ENCODE peak calls at places on chromosomes 7 and 10, in seven cellular contexts. P is upper lobe of right lung, O is A549, A is AG04450, S is MCF 10A, M is RWPE1, X is fibroblast of the aortic adventitia. U is an unnamed sample.

GRCh38 chr10:116866987-116867595 is 17.8 kb downstream of the ENO4 start:
- DNase-seq in P (no peak), S (peak), O (no peak), A (no peak), M (no peak), X (peak), U (peak)

GRCh38 chr10:116324951-116325635 is 845 bp downstream of the CCDC172 start:
- DNase-seq in X (no peak), O (no peak), M (no peak), A (no peak), P (no peak), S (no peak), U (no peak)

GRCh38 chr7:155998328-155998691 is 186.0 kb upstream of the SHH start:
- DNase-seq in A (no peak), O (no peak), M (no peak), X (no peak), S (no peak), P (peak), U (peak)

GRCh38 chr7:91046322-91047088 is 217.7 kb upstream of the FZD1 start:
- DNase-seq in X (peak), P (no peak), M (no peak), O (no peak), S (no peak), A (no peak), U (peak)

GRCh38 chr10:133281084-133281483 is 4.4 kb upstream of the ADAM8 start:
- DNase-seq in S (no peak), M (no peak), P (no peak), X (no peak), A (no peak), O (no peak), U (no peak)

GRCh38 chr7:96773483-96773882 is 63.8 kb upstream of the SEM1 start:
- DNase-seq in P (no peak), M (no peak), X (no peak), O (no peak), A (no peak), S (no peak), U (no peak)

GRCh38 chr7:142711722-142712616 is 37.3 kb upstream of the PRSS1 start:
- DNase-seq in X (peak), O (peak), S (peak), P (no peak), M (peak), A (no peak), U (peak)

GRCh38 chr7:50594136-50594535 is 28.9 kb upstream of the DDC start:
- DNase-seq in X (no peak), A (no peak), O (no peak), M (no peak), S (no peak), P (no peak), U (no peak)

GRCh38 chr7:42407311-42407710 is 170.3 kb upstream of the GLI3 start:
- DNase-seq in O (no peak), X (no peak), A (no peak), P (no peak), M (no peak), S (no peak), U (no peak)

GRCh38 chr7:112594397-112594796 is 113.6 kb downstream of the LSMEM1 start:
- DNase-seq in M (no peak), O (no peak), P (no peak), S (no peak), A (no peak), X (peak), U (no peak)

GRCh38 chr10:132546567-132547420 is 9.2 kb downstream of the INPP5A start:
- DNase-seq in M (no peak), A (no peak), O (no peak), X (no peak), P (peak), S (no peak), U (no peak)

GRCh38 chr7:120395526-120396019 is 122.6 kb downstream of the KCND2 start:
- DNase-seq in A (no peak), M (no peak), P (no peak), S (no peak), O (no peak), X (no peak), U (peak)

GRCh38 chr10:25112016-25112415 is 62.8 kb upstream of the GPR158 start:
- DNase-seq in M (no peak), P (no peak), X (no peak), O (no peak), S (no peak), A (no peak), U (no peak)

GRCh38 chr10:119655566-119656001 is 4.4 kb downstream of the BAG3 start:
- DNase-seq in X (peak), P (no peak), S (peak), M (peak), O (no peak), A (peak), U (peak)

GRCh38 chr7:125033506-125033905 is 103.9 kb upstream of the POT1 start:
- DNase-seq in S (no peak), O (no peak), X (no peak), A (no peak), P (no peak), M (no peak), U (no peak)

GRCh38 chr10:118901409-118901808 is 128.1 kb upstream of the NANOS1 start:
- DNase-seq in M (no peak), A (no peak), O (no peak), S (no peak), P (no peak), X (no peak), U (no peak)

GRCh38 chr10:14873090-14873760 is 5.4 kb upstream of the SUV39H2 start:
- DNase-seq in P (no peak), M (no peak), X (peak), O (no peak), A (no peak), S (peak), U (peak)

GRCh38 chr7:150806863-150807262 is 6.3 kb downstream of the TMEM176A start:
- DNase-seq in O (no peak), M (no peak), S (no peak), X (no peak), P (no peak), A (no peak), U (no peak)

DNA sequence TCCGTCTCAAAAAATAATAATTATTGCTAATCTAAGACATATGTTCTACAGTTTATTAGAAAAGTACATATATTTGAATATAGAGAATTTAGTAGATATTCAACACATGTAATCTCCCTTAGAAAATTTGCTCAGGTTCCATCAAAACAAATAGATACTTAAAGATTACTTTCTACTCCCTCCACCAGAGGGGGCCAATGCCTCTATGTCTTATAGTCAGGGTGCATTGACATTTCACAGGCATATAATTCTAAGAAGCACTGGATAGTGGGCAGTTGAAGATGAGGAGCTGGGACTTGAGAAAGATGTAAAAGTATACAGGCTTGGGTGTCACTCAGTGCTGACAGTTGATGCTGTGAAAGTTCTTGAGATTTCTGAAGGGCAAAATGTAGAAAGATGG is 301.6 kb upstream of the HPS1 start:
- DNase-seq in X (no peak), A (peak), S (peak), M (peak), O (no peak), P (no peak), U (peak)
- TF ChIP-seq CTCF in X (no peak), A (peak), S (peak), M (no peak), O (no peak), P (peak), U (peak)

GRCh38 chr7:11346312-11346711 is 372.6 kb downstream of the PHF14 start:
- DNase-seq in S (no peak), P (no peak), A (no peak), X (no peak), M (no peak), O (no peak), U (no peak)

GRCh38 chr7:11345621-11346020 is 371.9 kb downstream of the PHF14 start:
- DNase-seq in X (peak), P (no peak), O (no peak), S (no peak), A (no peak), M (no peak), U (no peak)

GRCh38 chr7:11343136-11343535 is 369.5 kb downstream of the PHF14 start:
- DNase-seq in X (no peak), A (no peak), S (no peak), M (no peak), P (no peak), O (no peak), U (no peak)

GRCh38 chr7:11343818-11344413 is 370.2 kb downstream of the PHF14 start:
- DNase-seq in O (no peak), M (peak), A (peak), S (peak), P (no peak), X (peak), U (peak)

DNA sequence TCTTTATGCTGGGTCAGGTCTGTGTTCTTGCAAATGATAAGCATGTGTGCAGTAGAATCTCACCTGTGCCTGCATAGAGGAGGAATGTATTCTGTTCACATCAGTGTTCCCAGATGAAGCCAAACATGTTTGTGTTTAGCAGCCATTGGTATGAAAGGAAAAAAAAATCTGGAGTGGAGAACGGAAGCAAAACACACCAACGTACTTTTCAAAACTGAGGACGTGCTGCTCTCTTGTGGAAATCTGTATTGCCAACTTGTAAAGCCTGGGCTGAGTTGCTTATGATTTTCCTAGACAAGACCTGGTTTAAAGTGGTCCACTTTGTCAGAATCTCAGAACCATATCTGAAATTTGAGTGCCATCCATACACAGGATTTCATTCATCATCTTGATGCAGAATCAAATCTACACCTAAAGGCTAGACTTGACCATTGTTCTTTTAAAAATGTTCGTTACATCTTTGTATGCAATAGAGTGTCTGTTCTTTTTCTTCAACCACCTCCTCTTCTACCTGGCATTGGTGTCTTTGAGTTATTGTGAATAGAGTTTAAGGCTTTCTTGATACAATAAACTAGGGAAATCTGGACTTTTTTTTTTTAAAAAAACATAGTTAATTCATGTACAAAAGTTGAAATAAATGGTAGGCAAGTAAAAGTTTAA is 367.7 kb downstream of the PHF14 start:
- DNase-seq in O (no peak), M (no peak), A (no peak), X (peak), P (no peak), S (peak), U (peak)
- TF ChIP-seq CTCF in O (peak), M (no peak), A (no peak), X (no peak), P (peak), S (peak), U (peak)

GRCh38 chr10:85790155-85790789 is 576.3 kb downstream of the GRID1 start:
- DNase-seq in S (no peak), O (no peak), X (no peak), M (no peak), P (no peak), A (no peak), U (no peak)

GRCh38 chr10:85792533-85792858 is 574.1 kb downstream of the GRID1 start:
- DNase-seq in A (no peak), O (no peak), P (no peak), X (no peak), S (no peak), M (no peak), U (no peak)

GRCh38 chr10:85794553-85794952 is 572.0 kb downstream of the GRID1 start:
- DNase-seq in P (no peak), S (no peak), M (no peak), X (no peak), O (no peak), A (no peak), U (no peak)

GRCh38 chr10:85789125-85789524 is 577.5 kb downstream of the GRID1 start:
- DNase-seq in P (no peak), M (no peak), S (no peak), O (no peak), X (no peak), A (no peak), U (no peak)

DNA sequence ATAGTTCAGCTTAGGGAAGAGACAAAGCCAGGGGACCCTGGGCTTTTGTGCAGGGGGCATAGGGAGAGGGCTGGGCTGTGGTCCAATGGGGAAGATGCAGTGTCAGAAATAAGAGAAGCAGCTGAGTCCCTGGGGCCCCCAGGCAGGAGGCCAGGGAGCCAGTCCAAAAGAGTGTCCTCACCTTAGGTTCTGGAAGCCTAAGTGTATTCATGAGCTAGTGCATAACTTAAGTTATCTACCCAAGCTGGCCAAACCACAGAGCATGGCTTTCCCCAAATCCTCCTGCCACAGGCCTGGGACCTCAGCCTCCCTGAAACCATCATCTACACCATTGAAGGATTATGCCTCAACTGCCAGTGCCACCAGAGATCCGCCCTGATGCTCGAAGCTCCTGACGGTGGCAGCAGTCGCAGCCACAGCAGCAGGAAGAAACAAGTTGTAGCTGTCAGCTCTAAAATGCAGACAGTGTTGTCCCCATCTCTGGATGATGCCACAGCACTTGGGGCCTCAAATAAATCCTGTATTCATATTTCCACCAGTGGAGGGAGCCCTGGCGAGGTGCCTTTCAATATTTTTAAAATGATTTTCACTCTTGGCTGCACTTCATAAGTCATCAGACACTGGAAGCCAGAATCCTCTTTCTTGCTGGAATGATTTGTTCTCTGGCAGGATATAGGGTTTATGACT is 574.6 kb downstream of the GRID1 start:
- DNase-seq in M (no peak), S (peak), O (no peak), A (no peak), X (no peak), P (no peak), U (peak)
- TF ChIP-seq CTCF in M (no peak), S (no peak), O (peak), A (no peak), X (no peak), P (peak), U (peak)

DNA sequence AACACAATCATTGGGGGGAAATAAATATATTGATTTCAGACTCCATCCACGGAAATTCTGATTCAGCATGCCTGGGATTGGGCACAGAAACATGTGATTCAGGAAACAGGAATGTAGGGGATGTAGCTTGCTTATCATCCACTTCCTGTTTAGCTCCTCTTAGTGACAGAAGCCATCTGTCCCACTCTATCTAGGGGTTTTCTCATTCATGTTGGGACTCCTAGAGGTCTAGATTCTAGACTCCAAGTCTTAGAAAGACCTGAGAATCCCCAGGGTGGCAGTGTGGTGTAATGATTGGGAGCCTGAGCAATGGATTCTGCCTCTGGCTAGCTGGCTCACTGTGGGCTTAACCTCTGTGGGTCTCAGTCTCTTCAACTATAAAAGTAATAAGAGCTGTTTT is 67.9 kb downstream of the CDK1 start:
- DNase-seq in M (no peak), S (peak), P (no peak), A (peak), O (no peak), X (peak), U (peak)
- TF ChIP-seq CTCF in M (no peak), S (no peak), P (peak), A (peak), O (no peak), X (peak), U (no peak)

GRCh38 chr7:158933468-158934139 is 77.2 kb downstream of the DYNC2I1 start:
- DNase-seq in X (no peak), A (no peak), S (peak), O (no peak), P (no peak), M (no peak), U (no peak)
- TF ChIP-seq CTCF in X (no peak), A (no peak), S (no peak), O (no peak), P (no peak), M (no peak), U (no peak)

GRCh38 chr7:76072243-76073148 is 24.6 kb downstream of the MDH2 start:
- DNase-seq in X (no peak), S (no peak), A (no peak), M (no peak), P (no peak), O (no peak), U (no peak)

GRCh38 chr7:76071316-76072242 is 23.7 kb downstream of the MDH2 start:
- DNase-seq in O (no peak), X (peak), P (peak), A (no peak), M (no peak), S (no peak), U (no peak)

GRCh38 chr7:76074306-76074971 is 26.5 kb downstream of the MDH2 start:
- DNase-seq in A (no peak), M (no peak), P (no peak), S (no peak), O (no peak), X (no peak), U (no peak)

GRCh38 chr7:76074972-76075370 is 27.1 kb downstream of the MDH2 start:
- DNase-seq in S (peak), P (no peak), A (no peak), X (peak), M (no peak), O (no peak), U (peak)

DNA sequence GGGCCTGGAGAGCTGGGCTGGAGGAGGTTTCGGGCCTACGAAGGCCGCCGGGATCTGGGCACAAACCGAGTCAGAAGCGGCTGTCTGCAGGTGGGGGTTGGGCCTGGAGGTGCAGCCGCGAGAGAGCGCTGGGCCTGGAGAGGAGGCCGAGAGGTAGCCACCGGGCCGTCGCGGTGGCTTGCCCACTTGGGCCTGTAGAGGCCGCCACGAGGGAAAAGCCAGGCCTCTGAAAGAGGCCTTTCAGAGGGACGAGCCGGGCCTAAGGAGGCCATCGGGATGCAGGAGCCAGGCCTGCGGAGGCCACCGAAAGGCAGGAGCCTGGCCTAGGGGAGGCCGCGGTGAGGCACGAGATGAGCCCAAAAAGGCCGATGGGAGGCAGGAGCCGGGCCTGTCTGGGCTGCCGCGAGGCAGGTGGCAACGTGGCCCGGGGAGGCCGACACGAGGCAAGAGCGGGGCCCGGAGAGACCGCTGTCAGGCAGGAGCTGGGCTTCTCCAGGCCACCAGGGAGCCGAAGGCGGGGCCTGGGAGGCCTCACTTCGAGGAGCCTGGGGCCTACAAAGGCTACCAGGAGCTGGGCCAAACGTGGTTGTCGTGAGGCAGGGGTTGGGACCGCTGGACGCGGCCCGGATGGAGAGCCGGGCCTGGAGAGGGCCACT is 25.6 kb downstream of the MDH2 start:
- DNase-seq in M (no peak), A (no peak), P (no peak), S (no peak), O (no peak), X (no peak), U (no peak)
- TF ChIP-seq CTCF in M (no peak), A (no peak), P (no peak), S (no peak), O (no peak), X (no peak), U (no peak)

U was measured in bronchial epithelial cell.